ENCODE peak calls at places on chromosomes 12 and 14, in ten cellular contexts. V is lung, Q is pancreas, K is upper lobe of right lung, B is stomach, W is A549, Z is lower lobe of right lung, N is BE2C, S is sigmoid colon, F is right atrium auricular region. P is an unnamed sample. For H3K4me1, the result is how much of the 10 kb centered on the place peaks cover.

GRCh38 chr12:122840580-122841513 is 5.6 kb downstream of the HIP1R start:
- DNase-seq in Z (peak), Q (peak), B (no peak), S (no peak), V (no peak), W (no peak), N (no peak), K (no peak), F (no peak), P (no peak)

GRCh38 chr14:80003138-80003537 is 208.2 kb downstream of the DIO2 start:
- DNase-seq in S (no peak), W (peak), V (no peak), K (no peak), N (no peak), Q (no peak), F (no peak), Z (no peak), B (no peak), P (peak)

GRCh38 chr12:123097521-123098084 is 53.3 kb downstream of the PITPNM2 start:
- DNase-seq in W (no peak), Z (no peak), V (no peak), K (no peak), B (peak), F (peak), S (peak), N (no peak), Q (no peak), P (no peak)

GRCh38 chr14:89828473-89829200 is 125.9 kb downstream of the EFCAB11 start:
- DNase-seq in V (no peak), B (no peak), W (no peak), K (no peak), Z (no peak), S (no peak), Q (no peak), F (no peak), N (no peak), P (no peak)

GRCh38 chr12:113190761-113191160 is 5.2 kb downstream of the RITA1 start:
- DNase-seq in V (no peak), Z (no peak), N (peak), S (no peak), B (no peak), W (peak), F (no peak), Q (no peak), K (no peak), P (peak)

GRCh38 chr12:57571926-57572762 is 18.8 kb upstream of the PIP4K2C start:
- DNase-seq in Q (no peak), W (no peak), F (no peak), K (no peak), V (no peak), B (no peak), N (no peak), S (no peak), Z (no peak), P (no peak)

GRCh38 chr12:48002773-48003218 is 1.5 kb downstream of the COL2A1 start:
- DNase-seq in Z (no peak), K (no peak), F (no peak), N (no peak), B (peak), S (peak), W (no peak), V (no peak), Q (peak), P (peak)

GRCh38 chr14:61322799-61323290 is 1.5 kb downstream of the PRKCH start:
- DNase-seq in S (no peak), W (peak), B (no peak), K (no peak), N (no peak), V (peak), Q (no peak), F (no peak), Z (peak), P (no peak)

GRCh38 chr12:71755146-71755892 is 656 bp downstream of the RAB21 start:
- DNase-seq in W (peak), K (peak), N (no peak), S (peak), B (peak), Q (peak), V (peak), Z (peak), F (peak), P (peak)

GRCh38 chr12:119459481-119459880 is 125.0 kb downstream of the CCDC60 start:
- DNase-seq in V (no peak), B (no peak), K (no peak), W (no peak), S (no peak), N (no peak), Q (no peak), Z (no peak), F (no peak), P (no peak)
- H3K4me1 ChIP-seq in V (under half), B (under half), K (under half), W (under half), S (under half), N (under half), Q (under half), Z (under half), F (under half), P (under half)

GRCh38 chr12:79547735-79548347 is 142.9 kb downstream of the PAWR start:
- DNase-seq in W (peak), Z (no peak), K (no peak), S (no peak), N (peak), B (no peak), F (no peak), V (no peak), Q (no peak), P (peak)

GRCh38 chr12:79547044-79547734 is 143.6 kb downstream of the PAWR start:
- DNase-seq in Z (no peak), S (no peak), N (no peak), F (no peak), Q (no peak), B (no peak), W (peak), V (peak), K (no peak), P (peak)

GRCh38 chr12:79549531-79550271 is 141.1 kb downstream of the PAWR start:
- DNase-seq in K (no peak), V (no peak), N (no peak), Q (no peak), W (peak), Z (no peak), S (no peak), F (no peak), B (no peak), P (peak)

GRCh38 chr12:79546461-79547043 is 144.2 kb downstream of the PAWR start:
- DNase-seq in Z (no peak), W (peak), B (no peak), F (no peak), V (no peak), K (no peak), N (no peak), Q (no peak), S (no peak), P (no peak)

DNA sequence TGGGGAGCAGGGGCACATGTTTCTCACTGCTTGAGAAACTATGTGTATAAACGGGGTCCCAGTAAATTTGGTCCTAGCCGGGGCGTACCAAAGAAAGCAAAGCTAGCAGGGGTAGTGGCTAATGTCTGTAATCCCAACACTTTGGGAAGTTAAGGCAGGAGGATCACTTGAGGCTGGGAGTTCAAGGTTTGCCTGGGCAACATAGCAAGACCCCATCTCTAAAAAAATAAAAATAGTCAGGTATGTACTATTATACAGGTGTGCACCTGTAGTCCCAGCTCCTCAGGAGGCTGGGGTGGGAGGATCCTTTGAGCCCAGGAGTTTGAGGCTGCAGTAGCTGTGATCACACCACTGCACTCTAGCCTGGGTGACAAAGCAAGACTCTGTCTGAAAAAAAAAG is 142.2 kb downstream of the PAWR start:
- DNase-seq in V (no peak), S (no peak), Z (no peak), N (no peak), F (no peak), Q (no peak), K (no peak), B (no peak), W (no peak), P (no peak)
- H3K4me1 ChIP-seq in V (under half), S (under half), Z (under half), N (under half), F (under half), Q (under half), K (under half), B (under half), W (half or more), P (half or more)

GRCh38 chr12:52206309-52207040 is 14.7 kb upstream of the KRT80 start:
- DNase-seq in W (no peak), V (no peak), B (no peak), K (peak), Q (peak), N (peak), Z (peak), S (peak), F (no peak), P (no peak)

GRCh38 chr12:52209321-52209720 is 17.5 kb upstream of the KRT80 start:
- DNase-seq in Z (peak), N (peak), K (peak), S (peak), Q (peak), B (no peak), W (no peak), V (no peak), F (no peak), P (no peak)

GRCh38 chr12:52207106-52207505 is 15.3 kb upstream of the KRT80 start:
- DNase-seq in S (peak), W (no peak), K (peak), F (no peak), Z (peak), N (peak), V (no peak), B (no peak), Q (peak), P (no peak)

GRCh38 chr12:52208424-52209165 is 16.8 kb upstream of the KRT80 start:
- DNase-seq in Z (peak), S (peak), W (no peak), K (peak), V (no peak), N (peak), B (no peak), F (no peak), Q (peak), P (no peak)

DNA sequence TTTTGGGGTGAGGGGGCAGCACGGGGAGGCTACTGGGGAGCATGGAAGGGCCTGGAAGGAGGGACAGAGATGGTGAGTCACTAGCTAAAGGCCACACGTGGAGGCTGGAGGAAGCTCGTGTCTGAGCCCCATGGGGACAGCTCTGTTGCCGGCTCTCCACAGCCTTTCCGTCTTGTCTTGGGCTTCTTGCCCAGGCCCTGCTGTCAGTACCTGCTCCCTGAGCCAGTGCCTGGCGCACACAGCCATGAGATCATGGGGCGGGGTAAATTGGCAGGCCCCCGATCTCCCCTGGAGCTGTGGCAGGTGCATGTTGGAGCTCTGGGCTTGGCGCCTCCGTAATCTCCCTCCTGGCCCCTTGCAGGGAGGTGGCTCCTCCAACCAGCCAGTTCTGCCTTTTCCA is 16.1 kb upstream of the KRT80 start:
- DNase-seq in V (no peak), K (peak), W (no peak), Z (peak), B (peak), S (peak), F (no peak), N (peak), Q (peak), P (no peak)
- H3K4me1 ChIP-seq in V (under half), K (under half), W (half or more), Z (under half), B (under half), S (under half), F (under half), N (under half), Q (under half), P (under half)

GRCh38 chr14:64706119-64706465 is 1.9 kb downstream of the PLEKHG3 start:
- DNase-seq in Q (no peak), Z (no peak), K (no peak), W (no peak), B (no peak), V (no peak), S (peak), F (no peak), N (peak), P (no peak)
- H3K4me1 ChIP-seq in Q (under half), Z (half or more), K (half or more), W (half or more), B (half or more), V (under half), S (half or more), F (under half), N (under half), P (under half)

GRCh38 chr12:95624544-95624943 is 73.3 kb upstream of the USP44 start:
- DNase-seq in S (no peak), Z (no peak), N (no peak), K (no peak), Q (no peak), W (peak), B (peak), F (no peak), V (no peak), P (no peak)
- H3K4me1 ChIP-seq in S (under half), Z (under half), N (under half), K (under half), Q (under half), W (under half), B (under half), F (under half), V (under half), P (under half)

GRCh38 chr12:53223391-53224267 is 8.4 kb downstream of the RARG start:
- DNase-seq in V (no peak), W (no peak), F (no peak), Q (no peak), K (no peak), B (no peak), S (peak), Z (peak), N (no peak), P (no peak)
- H3K4me1 ChIP-seq in V (under half), W (under half), F (under half), Q (under half), K (under half), B (half or more), S (under half), Z (half or more), N (under half), P (under half)

DNA sequence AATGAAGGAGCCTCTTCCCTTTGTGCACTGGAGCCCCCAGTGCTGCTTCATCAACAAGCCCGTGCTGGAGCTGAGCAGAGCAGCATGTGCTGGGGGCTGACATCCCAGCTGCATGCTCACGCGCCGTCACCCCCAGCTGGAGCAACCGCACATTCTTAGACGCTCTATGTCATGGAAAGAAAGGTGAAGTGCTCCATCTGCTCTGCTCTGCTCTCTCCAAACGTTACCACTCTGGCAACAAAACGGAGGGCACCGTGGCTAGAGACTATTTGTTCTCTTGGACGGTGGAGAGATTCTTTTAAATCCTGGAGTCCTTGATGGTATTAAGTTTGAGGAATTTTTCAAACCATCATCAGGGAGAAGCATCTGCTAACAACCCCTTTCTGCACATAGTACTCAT is 208.4 kb downstream of the C12orf75 start:
- DNase-seq in N (no peak), W (no peak), B (no peak), Z (no peak), S (no peak), K (no peak), F (no peak), Q (no peak), V (no peak), P (no peak)
- H3K4me1 ChIP-seq in N (under half), W (under half), B (under half), Z (under half), S (under half), K (under half), F (under half), Q (under half), V (under half), P (under half)